ENCODE peak calls at places on chromosomes 16 and 17, in eight cellular contexts. K is fibroblast of the aortic adventitia, L is thoracic aorta, P is fibroblast of pulmonary artery, B is tibial nerve, W is stomach, M is left lung, H is cardiac fibroblast. V is an unnamed sample.

GRCh38 chr17:80264048-80264792 is 3.6 kb downstream of the RNF213 start:
- DNase-seq in K (no peak), L (no peak), P (no peak), B (no peak), W (peak), M (no peak), H (no peak), V (no peak)

GRCh38 chr16:82741073-82741615 is 114.4 kb downstream of the CDH13 start:
- DNase-seq in K (no peak), L (no peak), P (no peak), B (no peak), W (no peak), M (no peak), H (no peak), V (peak)

GRCh38 chr16:88691924-88692560 is 5.7 kb upstream of the SNAI3 start:
- DNase-seq in K (no peak), L (no peak), P (no peak), B (no peak), W (no peak), M (peak), H (no peak), V (no peak)

GRCh38 chr17:45672301-45672700 is 111.8 kb upstream of the CRHR1 start:
- DNase-seq in K (no peak), L (no peak), P (no peak), B (no peak), W (no peak), M (no peak), H (no peak), V (no peak)

GRCh38 chr17:34820922-34821321 is 140.3 kb downstream of the CCT6B start:
- DNase-seq in K (no peak), L (no peak), P (no peak), B (no peak), W (no peak), M (no peak), H (no peak), V (no peak)

GRCh38 chr17:27518750-27519521 is 62.7 kb downstream of the KSR1 start:
- DNase-seq in K (no peak), L (no peak), P (no peak), B (no peak), W (no peak), M (no peak), H (no peak), V (no peak)

GRCh38 chr16:57504491-57504890 is 18.2 kb upstream of the DOK4 start:
- DNase-seq in K (no peak), L (no peak), P (no peak), B (no peak), W (no peak), M (peak), H (no peak), V (no peak)

GRCh38 chr16:13896543-13897182 is 23.3 kb upstream of the ERCC4 start:
- DNase-seq in K (no peak), L (no peak), P (peak), B (no peak), W (no peak), M (no peak), H (peak), V (no peak)

GRCh38 chr16:51402239-51402638 is 251.2 kb upstream of the SALL1 start:
- DNase-seq in K (no peak), L (no peak), P (no peak), B (no peak), W (no peak), M (no peak), H (no peak), V (no peak)

GRCh38 chr17:35023538-35023937 is 40.0 kb downstream of the RFFL start:
- DNase-seq in K (no peak), L (no peak), P (peak), B (no peak), W (no peak), M (no peak), H (no peak), V (peak)

GRCh38 chr16:55433535-55433934 is 45.5 kb upstream of the MMP2 start:
- DNase-seq in K (no peak), L (no peak), P (no peak), B (no peak), W (no peak), M (no peak), H (no peak), V (no peak)

GRCh38 chr17:29958947-29959657 is 17.7 kb downstream of the EFCAB5 start:
- DNase-seq in K (peak), L (no peak), P (no peak), B (no peak), W (no peak), M (no peak), H (peak), V (peak)

GRCh38 chr17:35286120-35286781 is 43.4 kb downstream of the SLFN5 start:
- DNase-seq in K (no peak), L (no peak), P (peak), B (no peak), W (no peak), M (no peak), H (peak), V (peak)

GRCh38 chr17:59342681-59343127 is 11.2 kb downstream of the YPEL2 start:
- DNase-seq in K (no peak), L (no peak), P (no peak), B (no peak), W (no peak), M (no peak), H (no peak), V (no peak)

GRCh38 chr16:86673090-86673955 is 95.0 kb downstream of the FOXL1 start:
- DNase-seq in K (no peak), L (no peak), P (no peak), B (no peak), W (no peak), M (no peak), H (no peak), V (no peak)

GRCh38 chr17:39701012-39701783 is 1.3 kb downstream of the ERBB2 start:
- DNase-seq in K (no peak), L (no peak), P (no peak), B (no peak), W (peak), M (peak), H (no peak), V (no peak)

GRCh38 chr17:28958820-28959455 is 7.6 kb upstream of the PHF12 start:
- DNase-seq in K (no peak), L (no peak), P (no peak), B (no peak), W (no peak), M (no peak), H (no peak), V (no peak)

GRCh38 chr17:64158411-64158810 is 28.5 kb upstream of the ERN1 start:
- DNase-seq in K (no peak), L (no peak), P (no peak), B (no peak), W (no peak), M (no peak), H (no peak), V (no peak)

GRCh38 chr17:50891577-50891989 is 25.4 kb upstream of the TOB1 start:
- DNase-seq in K (no peak), L (no peak), P (no peak), B (no peak), W (no peak), M (no peak), H (no peak), V (no peak)

GRCh38 chr17:76472258-76472645 is 4.8 kb downstream of the AANAT start:
- DNase-seq in K (no peak), L (no peak), P (no peak), B (no peak), W (no peak), M (no peak), H (no peak), V (no peak)

GRCh38 chr17:34012709-34013375 is 242.2 kb upstream of the CCL2 start:
- DNase-seq in K (no peak), L (no peak), P (no peak), B (no peak), W (no peak), M (no peak), H (no peak), V (no peak)

GRCh38 chr16:23476289-23476688 is 23.3 kb upstream of the COG7 start:
- DNase-seq in K (no peak), L (no peak), P (no peak), B (no peak), W (no peak), M (no peak), H (no peak), V (no peak)

GRCh38 chr17:10292057-10292931 is 80.5 kb downstream of the MYH13 start:
- DNase-seq in K (peak), L (no peak), P (peak), B (no peak), W (no peak), M (no peak), H (peak), V (no peak)

GRCh38 chr17:48055531-48056245 is 7.5 kb downstream of the NFE2L1 start:
- DNase-seq in K (peak), L (no peak), P (peak), B (no peak), W (no peak), M (no peak), H (peak), V (peak)

GRCh38 chr17:15894258-15894657 is 50.7 kb upstream of the ADORA2B start:
- DNase-seq in K (no peak), L (no peak), P (no peak), B (no peak), W (no peak), M (no peak), H (no peak), V (no peak)

GRCh38 chr17:48767263-48767774 is 38.8 kb upstream of the HOXB13 start:
- DNase-seq in K (no peak), L (no peak), P (no peak), B (no peak), W (no peak), M (no peak), H (no peak), V (no peak)

DNA sequence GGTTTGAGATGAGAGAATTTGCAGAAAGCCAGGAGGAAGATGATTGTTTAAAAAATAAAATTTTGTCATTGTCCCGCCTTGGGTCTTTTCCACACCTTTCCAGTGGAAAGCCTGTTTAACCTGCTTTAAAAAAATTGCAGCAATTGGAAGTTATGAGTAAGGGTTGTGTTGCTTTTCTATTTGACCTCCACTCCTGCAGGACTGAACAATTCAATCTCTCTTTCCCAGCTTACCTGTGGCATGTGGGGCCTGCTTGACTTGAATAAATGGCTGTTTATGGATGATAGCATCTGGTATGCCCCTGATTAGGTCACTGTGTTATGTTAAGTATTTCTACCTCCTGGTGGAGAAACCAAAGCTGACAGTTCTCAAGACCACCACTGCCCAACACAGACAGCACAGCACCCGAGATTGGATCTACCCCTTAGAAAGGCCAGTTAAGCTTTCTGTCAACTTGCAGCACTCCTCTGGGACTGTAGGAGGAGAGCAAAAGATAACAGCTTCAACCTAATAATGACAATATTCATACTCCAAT is 64.8 kb upstream of the NOG start:
- DNase-seq in K (no peak), L (no peak), P (no peak), B (no peak), W (no peak), M (no peak), H (no peak), V (no peak)
- TF ChIP-seq CTCF in K (no peak), L (no peak), P (no peak), B (no peak), W (no peak), M (no peak), H (no peak), V (no peak)

GRCh38 chr16:68234188-68235104 is 1.5 kb downstream of the ESRP2 start:
- DNase-seq in K (no peak), L (no peak), P (no peak), B (no peak), W (peak), M (peak), H (peak), V (no peak)

GRCh38 chr16:68233085-68233834 is 2.7 kb downstream of the ESRP2 start:
- DNase-seq in K (no peak), L (no peak), P (no peak), B (no peak), W (no peak), M (no peak), H (no peak), V (no peak)

GRCh38 chr16:68235105-68235881 is 634 bp downstream of the ESRP2 start:
- DNase-seq in K (no peak), L (no peak), P (no peak), B (no peak), W (peak), M (peak), H (no peak), V (no peak)

GRCh38 chr16:68232335-68232734 is 3.6 kb downstream of the ESRP2 start:
- DNase-seq in K (no peak), L (no peak), P (no peak), B (no peak), W (no peak), M (no peak), H (no peak), V (no peak)

GRCh38 chr16:68233835-68234187 is 2.1 kb downstream of the ESRP2 start:
- DNase-seq in K (no peak), L (no peak), P (no peak), B (no peak), W (no peak), M (no peak), H (no peak), V (no peak)
- H3K4me3 ChIP-seq in K (no peak), L (no peak), P (no peak), B (no peak), W (peak), M (no peak), H (no peak), V (no peak)

GRCh38 chr16:29974291-29975133 is 844 bp downstream of the TAOK2 start:
- DNase-seq in K (peak), L (no peak), P (peak), B (no peak), W (no peak), M (peak), H (peak), V (peak)

GRCh38 chr16:29971304-29971703 is 2.4 kb upstream of the TAOK2 start:
- DNase-seq in K (no peak), L (no peak), P (no peak), B (no peak), W (no peak), M (no peak), H (no peak), V (no peak)

GRCh38 chr16:29973384-29974246 is at the start of gene TAOK2:
- DNase-seq in K (peak), L (peak), P (peak), B (peak), W (peak), M (peak), H (peak), V (peak)

GRCh38 chr16:29972500-29972899 is 1.2 kb upstream of the TAOK2 start:
- DNase-seq in K (no peak), L (no peak), P (no peak), B (no peak), W (no peak), M (no peak), H (no peak), V (no peak)

GRCh38 chr16:29972992-29973383 is 680 bp upstream of the TAOK2 start:
- DNase-seq in K (no peak), L (no peak), P (no peak), B (no peak), W (no peak), M (no peak), H (no peak), V (no peak)
- TF ChIP-seq CTCF in K (no peak), L (no peak), P (no peak), B (no peak), W (no peak), M (no peak), H (no peak), V (no peak)

GRCh38 chr16:73063284-73063733 is 15.4 kb upstream of the ZFHX3 start:
- DNase-seq in K (no peak), L (no peak), P (no peak), B (no peak), W (no peak), M (no peak), H (peak), V (no peak)
- H3K4me3 ChIP-seq in K (no peak), L (peak), P (no peak), B (no peak), W (no peak), M (no peak), H (peak), V (peak)

DNA sequence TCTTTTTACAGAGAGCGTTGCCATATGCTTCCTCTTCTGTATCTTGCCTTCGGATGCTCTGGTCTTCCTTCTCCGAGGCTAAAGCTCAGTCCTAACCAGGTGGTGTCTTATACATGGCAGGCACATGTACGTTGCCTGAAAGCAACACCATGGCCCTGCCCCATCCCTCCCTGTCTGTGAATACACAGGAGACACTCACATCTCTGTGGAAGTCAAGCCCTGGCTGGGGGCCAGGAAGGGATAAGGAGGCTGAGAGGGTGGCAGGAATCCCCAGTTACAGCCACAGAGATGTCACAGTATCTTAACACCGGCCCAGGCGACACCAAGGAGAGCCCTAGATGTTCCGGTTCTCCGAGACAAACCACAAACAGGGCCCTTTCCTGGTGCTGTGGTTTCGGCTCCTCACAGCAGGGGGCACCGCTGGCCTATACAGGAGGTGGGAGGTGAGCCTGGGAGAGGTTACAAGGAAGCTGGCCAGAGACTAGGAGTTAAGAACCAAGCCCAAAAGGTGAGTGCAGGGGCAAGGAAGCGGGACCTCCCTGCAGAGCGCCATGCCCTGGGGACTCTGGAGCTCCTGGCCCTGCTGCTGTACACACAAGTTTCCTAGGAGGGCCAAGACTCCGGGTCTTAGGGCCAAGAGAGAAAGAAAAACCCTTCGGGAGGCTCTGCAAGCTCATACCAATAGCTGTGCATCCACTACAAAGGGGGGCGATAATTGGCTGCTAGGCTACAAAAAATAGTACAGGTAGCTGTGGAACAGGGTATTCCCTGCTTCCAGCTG is 41.7 kb downstream of the SRL start:
- DNase-seq in K (peak), L (no peak), P (peak), B (peak), W (peak), M (peak), H (peak), V (peak)
- TF ChIP-seq CTCF in K (peak), L (peak), P (peak), B (peak), W (peak), M (peak), H (peak), V (peak)